ENCODE peak calls at places on chromosomes 2 and 18, in eight cellular contexts. N is fibroblast of lung; W is cardiac muscle cell; P is kidney; I is psoas muscle; Q is lung; X is CD4-positive, alpha-beta T cell; T is OCI-LY7. G is an unnamed sample. For H3K9me3, the result is how much of the 10 kb centered on the place peaks cover.

GRCh38 chr2:52934354-52934898 is 833.2 kb upstream of the CHAC2 start:
- DNase-seq in N (peak), W (peak), P (no peak), I (no peak), Q (no peak), X (no peak), T (no peak), G (no peak)

GRCh38 chr2:150267651-150268415 is 219.6 kb downstream of the RND3 start:
- DNase-seq in N (no peak), W (peak), P (no peak), I (no peak), Q (no peak), X (no peak), T (no peak), G (no peak)

GRCh38 chr2:71004857-71005256 is 10.2 kb upstream of the TEX261 start:
- DNase-seq in N (no peak), W (no peak), P (no peak), I (no peak), Q (no peak), X (no peak), T (no peak), G (no peak)

GRCh38 chr2:70011786-70012185 is 50.4 kb upstream of the ASPRV1 start:
- DNase-seq in N (no peak), W (no peak), P (no peak), I (no peak), Q (no peak), X (no peak), T (no peak), G (no peak)

GRCh38 chr2:54669677-54670484 is 53.6 kb upstream of the EML6 start:
- DNase-seq in N (peak), W (peak), P (no peak), I (no peak), Q (peak), X (no peak), T (no peak), G (no peak)

GRCh38 chr18:63999871-64000270 is 30.0 kb downstream of the SERPINB8 start:
- DNase-seq in N (no peak), W (no peak), P (no peak), I (no peak), Q (no peak), X (no peak), T (no peak), G (no peak)

GRCh38 chr18:79900610-79901570 is 50.6 kb downstream of the SLC66A2 start:
- DNase-seq in N (no peak), W (no peak), P (peak), I (peak), Q (peak), X (no peak), T (no peak), G (no peak)

GRCh38 chr2:239321596-239322413 is 79.0 kb downstream of the HDAC4 start:
- DNase-seq in N (no peak), W (no peak), P (no peak), I (no peak), Q (no peak), X (peak), T (no peak), G (no peak)

GRCh38 chr2:182907081-182907830 is 40.8 kb upstream of the FRZB start:
- DNase-seq in N (peak), W (no peak), P (no peak), I (peak), Q (no peak), X (no peak), T (no peak), G (no peak)

GRCh38 chr2:17815466-17816184 is 635 bp upstream of the MSGN1 start:
- DNase-seq in N (peak), W (no peak), P (no peak), I (no peak), Q (no peak), X (no peak), T (no peak), G (no peak)

GRCh38 chr2:239293450-239294430 is 107.1 kb downstream of the HDAC4 start:
- DNase-seq in N (no peak), W (no peak), P (no peak), I (peak), Q (no peak), X (no peak), T (no peak), G (no peak)

GRCh38 chr18:22169889-22170420 is 566 bp downstream of the GATA6 start:
- DNase-seq in N (no peak), W (peak), P (no peak), I (peak), Q (no peak), X (no peak), T (no peak), G (no peak)

GRCh38 chr18:9211955-9212354 is 75.4 kb downstream of the ANKRD12 start:
- DNase-seq in N (no peak), W (no peak), P (no peak), I (no peak), Q (no peak), X (no peak), T (no peak), G (no peak)

GRCh38 chr2:74181739-74182138 is 3.1 kb upstream of the MOB1A start:
- DNase-seq in N (no peak), W (no peak), P (no peak), I (no peak), Q (peak), X (no peak), T (peak), G (peak)

GRCh38 chr2:219099319-219099718 is 38.6 kb upstream of the IHH start:
- DNase-seq in N (peak), W (peak), P (no peak), I (no peak), Q (no peak), X (no peak), T (no peak), G (no peak)

GRCh38 chr2:38933653-38934052 is 44.0 kb downstream of the ARHGEF33 start:
- DNase-seq in N (peak), W (peak), P (no peak), I (no peak), Q (no peak), X (no peak), T (no peak), G (no peak)

GRCh38 chr2:4190548-4190947 is 487.2 kb downstream of the DCDC2C start:
- DNase-seq in N (no peak), W (no peak), P (no peak), I (no peak), Q (no peak), X (no peak), T (no peak), G (no peak)

GRCh38 chr2:241703128-241703604 is 1.3 kb downstream of the ING5 start:
- DNase-seq in N (peak), W (peak), P (no peak), I (no peak), Q (no peak), X (no peak), T (no peak), G (no peak)

GRCh38 chr18:13800505-13801259 is 23.3 kb upstream of the MC5R start:
- DNase-seq in N (peak), W (peak), P (peak), I (peak), Q (peak), X (peak), T (no peak), G (no peak)

GRCh38 chr2:8193686-8194615 is 487.9 kb upstream of the ID2 start:
- DNase-seq in N (no peak), W (no peak), P (no peak), I (no peak), Q (no peak), X (no peak), T (no peak), G (no peak)

GRCh38 chr2:74290066-74290465 is 53.1 kb downstream of the SLC4A5 start:
- DNase-seq in N (no peak), W (no peak), P (no peak), I (no peak), Q (no peak), X (no peak), T (peak), G (no peak)

GRCh38 chr18:37248281-37248680 is 317.3 kb downstream of the CELF4 start:
- DNase-seq in N (no peak), W (no peak), P (no peak), I (no peak), Q (no peak), X (no peak), T (no peak), G (no peak)

GRCh38 chr2:102425441-102426132 is 2.6 kb downstream of the IL18RAP start:
- DNase-seq in N (no peak), W (no peak), P (no peak), I (no peak), Q (no peak), X (no peak), T (no peak), G (no peak)

GRCh38 chr2:197369228-197369945 is 58.8 kb upstream of the ANKRD44 start:
- DNase-seq in N (peak), W (peak), P (no peak), I (no peak), Q (no peak), X (no peak), T (no peak), G (no peak)

GRCh38 chr2:44118257-44118656 is 50.4 kb upstream of the PPM1B start:
- DNase-seq in N (peak), W (peak), P (no peak), I (no peak), Q (no peak), X (no peak), T (no peak), G (no peak)

GRCh38 chr18:27750014-27750413 is 426.9 kb downstream of the CDH2 start:
- DNase-seq in N (peak), W (peak), P (no peak), I (no peak), Q (no peak), X (no peak), T (peak), G (no peak)

GRCh38 chr2:174026122-174026845 is 61.1 kb upstream of the SP3 start:
- DNase-seq in N (peak), W (peak), P (no peak), I (no peak), Q (no peak), X (no peak), T (no peak), G (no peak)

GRCh38 chr2:99425022-99425421 is 64.8 kb downstream of the REV1 start:
- DNase-seq in N (peak), W (peak), P (no peak), I (no peak), Q (no peak), X (no peak), T (no peak), G (no peak)

GRCh38 chr2:72789241-72789640 is 36.6 kb downstream of the EXOC6B start:
- DNase-seq in N (no peak), W (no peak), P (no peak), I (no peak), Q (no peak), X (no peak), T (no peak), G (no peak)

GRCh38 chr2:152609699-152610098 is 107.6 kb downstream of the PRPF40A start:
- DNase-seq in N (no peak), W (no peak), P (no peak), I (no peak), Q (no peak), X (no peak), T (no peak), G (no peak)

GRCh38 chr2:102143450-102143985 is 972 bp downstream of the IL1R1 start:
- DNase-seq in N (peak), W (peak), P (peak), I (no peak), Q (no peak), X (no peak), T (no peak), G (no peak)

GRCh38 chr2:241701155-241701404 is 759 bp upstream of the ING5 start:
- DNase-seq in N (no peak), W (no peak), P (no peak), I (no peak), Q (no peak), X (no peak), T (peak), G (peak)

GRCh38 chr18:62325806-62326645 is 916 bp downstream of the TNFRSF11A start:
- DNase-seq in N (peak), W (no peak), P (no peak), I (no peak), Q (no peak), X (no peak), T (no peak), G (no peak)

GRCh38 chr2:47904903-47905453 is 1.3 kb downstream of the FBXO11 start:
- DNase-seq in N (peak), W (peak), P (peak), I (peak), Q (peak), X (peak), T (peak), G (peak)

GRCh38 chr2:20596193-20596972 is 54.5 kb downstream of the HS1BP3 start:
- DNase-seq in N (no peak), W (no peak), P (no peak), I (peak), Q (no peak), X (no peak), T (peak), G (peak)

GRCh38 chr18:51107594-51108305 is 77.7 kb downstream of the SMAD4 start:
- DNase-seq in N (no peak), W (no peak), P (no peak), I (no peak), Q (no peak), X (no peak), T (no peak), G (no peak)

DNA sequence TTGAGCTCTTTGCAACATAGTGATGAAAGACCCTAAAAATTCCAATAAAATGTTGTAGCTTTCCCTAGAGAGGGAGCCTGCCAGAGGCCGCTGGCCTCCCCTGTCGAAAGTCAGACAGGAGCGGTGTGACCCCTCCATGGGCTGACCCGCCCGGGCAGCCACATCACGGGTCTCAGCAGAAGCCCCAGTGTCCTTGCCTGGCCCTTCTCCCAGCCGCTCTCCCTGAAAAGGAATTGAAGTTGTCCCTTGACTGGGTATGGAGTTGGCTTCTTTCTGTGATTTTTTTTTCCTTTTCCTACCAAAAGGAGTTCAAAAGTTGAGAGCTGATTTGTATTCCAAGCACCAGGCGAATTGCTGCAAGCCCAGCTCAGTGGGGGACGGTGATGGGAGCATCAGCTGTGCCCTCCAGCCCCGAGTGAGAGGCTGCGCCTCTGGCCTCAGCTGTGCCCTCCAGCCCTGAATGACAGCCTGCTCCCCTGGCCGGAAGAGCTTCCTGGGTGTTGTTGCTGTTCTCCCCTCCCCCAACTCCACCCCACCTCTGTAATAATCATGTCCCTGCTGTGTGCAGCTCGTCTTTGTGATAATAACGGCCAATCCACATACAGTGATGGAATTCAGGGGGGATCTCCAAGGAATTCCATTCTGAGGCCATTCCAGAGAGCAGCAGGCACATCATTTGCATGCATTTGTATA is 501.1 kb downstream of the EIPR1 start:
- DNase-seq in N (no peak), W (no peak), P (no peak), I (no peak), Q (no peak), X (no peak), T (peak), G (no peak)
- H3K27ac ChIP-seq in N (no peak), W (no peak), P (no peak), I (no peak), Q (no peak), X (no peak), T (no peak), G (no peak)

DNA sequence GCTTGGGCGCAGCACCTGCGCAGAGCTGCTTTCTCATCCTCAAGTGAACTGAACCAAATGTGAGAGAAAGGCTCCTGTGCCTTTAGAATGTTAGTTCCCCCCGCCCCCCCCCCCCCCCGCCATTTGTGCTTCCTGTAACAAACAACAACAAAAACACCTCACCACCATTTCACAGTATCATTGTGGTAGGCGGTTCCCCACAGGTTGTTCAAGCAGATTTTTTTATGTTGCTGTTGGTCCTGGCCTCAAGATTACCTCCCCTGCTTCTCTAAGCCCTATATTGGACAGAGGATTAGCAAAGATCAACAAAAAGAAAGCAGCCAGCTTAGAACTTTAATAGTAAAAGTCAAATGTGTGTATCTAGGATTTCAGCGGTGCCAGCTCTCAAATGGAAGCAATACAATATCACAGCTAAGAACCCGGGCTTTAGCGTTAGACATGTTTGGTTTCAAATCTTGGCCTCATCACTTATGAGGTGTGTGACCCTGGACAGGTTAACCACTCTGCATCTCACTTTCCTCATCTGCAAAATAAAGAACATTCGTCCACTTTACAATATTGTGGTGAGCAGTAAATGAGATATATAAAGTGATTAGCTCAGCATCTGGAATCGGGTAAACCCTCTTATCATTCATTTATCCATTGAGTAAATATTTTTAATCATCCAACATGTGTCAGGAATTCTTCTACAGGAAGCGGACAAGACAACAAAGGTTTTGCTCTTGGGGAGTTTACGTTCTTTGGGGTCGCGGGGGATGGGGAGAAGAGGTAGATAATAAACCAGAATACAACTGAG is 84.6 kb downstream of the KCTD18 start:
- DNase-seq in N (no peak), W (no peak), P (no peak), I (no peak), Q (no peak), X (no peak), T (no peak), G (no peak)
- H3K9me3 ChIP-seq in N (under half), W (under half), P (under half), I (under half), Q (under half), X (under half), T (under half), G (under half)

GRCh38 chr2:105344704-105345345 is 7.5 kb downstream of the C2orf49 start:
- DNase-seq in N (no peak), W (peak), P (no peak), I (no peak), Q (no peak), X (no peak), T (peak), G (no peak)
- TF ChIP-seq CTCF in N (no peak), W (peak), P (peak), I (peak), Q (no peak), X (peak), T (peak), G (no peak)

DNA sequence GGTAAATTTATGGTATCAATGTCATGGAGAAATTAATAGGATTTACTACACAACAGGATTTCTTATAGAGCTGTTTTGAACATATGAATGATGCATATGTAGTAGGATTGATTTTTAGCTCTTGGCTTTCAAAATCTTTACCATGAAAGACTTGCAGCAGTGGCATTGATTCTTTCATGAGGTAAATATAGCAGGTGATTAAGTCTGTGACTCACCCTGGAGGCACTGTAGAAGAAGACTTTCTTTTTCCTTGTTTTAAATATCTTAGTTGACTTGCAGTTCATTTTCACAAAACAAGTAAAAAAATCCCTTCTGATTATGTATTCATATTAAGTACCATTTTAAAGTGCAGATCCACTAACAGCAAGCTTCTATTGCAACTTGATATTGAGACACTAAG is 463.0 kb downstream of the FBXO15 start:
- DNase-seq in N (peak), W (no peak), P (no peak), I (no peak), Q (no peak), X (no peak), T (no peak), G (no peak)
- H3K27ac ChIP-seq in N (no peak), W (no peak), P (no peak), I (no peak), Q (no peak), X (no peak), T (no peak), G (no peak)

GRCh38 chr2:89819809-89820208 is 1128.3 kb downstream of the RPIA start:
- DNase-seq in N (no peak), W (no peak), P (no peak), I (no peak), Q (no peak), X (no peak), T (no peak), G (no peak)
- H3K9me3 ChIP-seq in N (under half), W (half or more), P (half or more), I (under half), Q (under half), X (half or more), T (under half), G (under half)

GRCh38 chr18:24799176-24799575 is 338.7 kb downstream of the HRH4 start:
- DNase-seq in N (no peak), W (no peak), P (no peak), I (no peak), Q (no peak), X (no peak), T (no peak), G (no peak)
- TF ChIP-seq CTCF in N (no peak), W (no peak), P (no peak), I (no peak), Q (no peak), X (no peak), T (no peak), G (no peak)